ENCODE peak calls at places on chromosome X, in eight cellular contexts. P is HTR-8/SVneo, X is EL, H is Right ventricle myocardium superior, Y is uterus, L is GM04504, R is stomach, A is AG20443. I is an unnamed sample.

GRCh38 chrX:110284159-110284558 is 33.7 kb downstream of the AMMECR1 start:
- DNase-seq in P (peak), X (peak), H (no peak), Y (no peak), L (peak), R (no peak), A (peak), I (no peak)

GRCh38 chrX:39726810-39727209 is 370.9 kb downstream of the BCOR start:
- DNase-seq in P (peak), X (peak), H (peak), Y (peak), L (peak), R (no peak), A (peak), I (peak)

GRCh38 chrX:30307466-30307865 is 1.7 kb downstream of the NR0B1 start:
- DNase-seq in P (no peak), X (no peak), H (no peak), Y (no peak), L (no peak), R (no peak), A (no peak), I (no peak)

GRCh38 chrX:71606536-71607216 is 11.6 kb downstream of the CXCR3 start:
- DNase-seq in P (no peak), X (no peak), H (no peak), Y (no peak), L (no peak), R (no peak), A (no peak), I (no peak)

GRCh38 chrX:78476701-78477100 is 149.3 kb upstream of the CYSLTR1 start:
- DNase-seq in P (no peak), X (no peak), H (no peak), Y (no peak), L (no peak), R (no peak), A (no peak), I (no peak)

GRCh38 chrX:53882331-53882730 is 161.9 kb downstream of the PHF8 start:
- DNase-seq in P (no peak), X (peak), H (no peak), Y (no peak), L (no peak), R (no peak), A (peak), I (no peak)

GRCh38 chrX:41906515-41907165 is 16.7 kb downstream of the CASK start:
- DNase-seq in P (no peak), X (no peak), H (no peak), Y (no peak), L (no peak), R (no peak), A (no peak), I (no peak)

GRCh38 chrX:121179972-121180371 is 132.6 kb downstream of the GLUD2 start:
- DNase-seq in P (no peak), X (no peak), H (no peak), Y (no peak), L (no peak), R (no peak), A (no peak), I (no peak)

GRCh38 chrX:37644381-37645305 is 40.9 kb upstream of the XK start:
- DNase-seq in P (no peak), X (no peak), H (no peak), Y (no peak), L (no peak), R (no peak), A (no peak), I (no peak)

GRCh38 chrX:15761564-15762191 is 23.6 kb downstream of the CA5B start:
- DNase-seq in P (peak), X (peak), H (no peak), Y (no peak), L (peak), R (no peak), A (peak), I (no peak)

GRCh38 chrX:69618803-69619202 is 2.9 kb downstream of the EDA start:
- DNase-seq in P (no peak), X (peak), H (no peak), Y (peak), L (no peak), R (no peak), A (peak), I (peak)

GRCh38 chrX:105658136-105658535 is 164.2 kb upstream of the NRK start:
- DNase-seq in P (no peak), X (no peak), H (no peak), Y (no peak), L (peak), R (no peak), A (no peak), I (no peak)

GRCh38 chrX:150575415-150575814 is 7.0 kb downstream of the MTM1 start:
- DNase-seq in P (no peak), X (peak), H (no peak), Y (no peak), L (no peak), R (no peak), A (no peak), I (no peak)

GRCh38 chrX:87578978-87579377 is 61.4 kb downstream of the KLHL4 start:
- DNase-seq in P (no peak), X (no peak), H (no peak), Y (no peak), L (no peak), R (no peak), A (no peak), I (no peak)

GRCh38 chrX:23784487-23785301 is 1.7 kb downstream of the SAT1 start:
- DNase-seq in P (peak), X (peak), H (no peak), Y (no peak), L (peak), R (no peak), A (peak), I (no peak)

GRCh38 chrX:120517936-120518335 is 42.8 kb downstream of the CUL4B start:
- DNase-seq in P (no peak), X (peak), H (no peak), Y (no peak), L (no peak), R (no peak), A (no peak), I (no peak)

GRCh38 chrX:38880460-38880859 is 79.2 kb downstream of the MID1IP1 start:
- DNase-seq in P (no peak), X (peak), H (no peak), Y (no peak), L (no peak), R (no peak), A (peak), I (no peak)

GRCh38 chrX:12954981-12955380 is 19.9 kb upstream of the TMSB4X start:
- DNase-seq in P (no peak), X (no peak), H (no peak), Y (no peak), L (no peak), R (no peak), A (no peak), I (no peak)

GRCh38 chrX:47631676-47632075 is 1.9 kb upstream of the CFP start:
- DNase-seq in P (no peak), X (no peak), H (no peak), Y (no peak), L (no peak), R (no peak), A (no peak), I (no peak)

GRCh38 chrX:134482371-134482770 is 22.4 kb downstream of the HPRT1 start:
- DNase-seq in P (no peak), X (no peak), H (no peak), Y (no peak), L (no peak), R (no peak), A (no peak), I (no peak)

I was measured in left cardiac atrium.